ENCODE peak calls at places on chromosomes 5 and 9, in six cellular contexts. E is transverse colon, O is mesendoderm, U is aorta, M is RWPE1, R is K562. X is an unnamed sample.

GRCh38 chr5:116536279-116537161 is 38.1 kb downstream of the SEMA6A start:
- DNase-seq in E (peak; percentile 45), O (no peak), U (no peak), M (no peak), R (no peak), X (no peak)

GRCh38 chr5:156475831-156476551 is 149.0 kb downstream of the SGCD start:
- DNase-seq in E (peak; percentile 12), O (peak; percentile 87), U (peak; percentile 55), M (peak; percentile 70), R (no peak), X (peak; percentile 14)

GRCh38 chr5:53052499-53052898 is 57.1 kb downstream of the MOCS2 start:
- DNase-seq in E (no peak), O (no peak), U (no peak), M (no peak), R (no peak), X (no peak)

GRCh38 chr9:72633966-72634365 is 112.6 kb downstream of the TMC1 start:
- DNase-seq in E (no peak), O (no peak), U (no peak), M (peak; percentile 73), R (no peak), X (peak; percentile 24)

GRCh38 chr5:33148076-33148501 is 292.7 kb upstream of the TARS1 start:
- DNase-seq in E (no peak), O (no peak), U (peak; percentile 61), M (peak; percentile 80), R (no peak), X (no peak)

GRCh38 chr9:7123743-7124142 is 366.0 kb downstream of the KDM4C start:
- DNase-seq in E (no peak), O (no peak), U (no peak), M (peak; percentile 29), R (no peak), X (no peak)

GRCh38 chr9:97772145-97772544 is 75.0 kb upstream of the XPA start:
- DNase-seq in E (no peak), O (peak; percentile 40), U (no peak), M (no peak), R (no peak), X (no peak)

GRCh38 chr9:73773896-73774295 is 622.2 kb downstream of the ANXA1 start:
- DNase-seq in E (no peak), O (no peak), U (no peak), M (no peak), R (no peak), X (no peak)

GRCh38 chr5:154694159-154694558 is 61.0 kb upstream of the LARP1 start:
- DNase-seq in E (no peak), O (no peak), U (no peak), M (no peak), R (no peak), X (no peak)

GRCh38 chr5:179348833-179349232 is 3.6 kb upstream of the ADAMTS2 start:
- DNase-seq in E (no peak), O (no peak), U (peak; percentile 80), M (no peak), R (no peak), X (no peak)

GRCh38 chr5:109146611-109147010 is 263.2 kb downstream of the PJA2 start:
- DNase-seq in E (no peak), O (no peak), U (no peak), M (no peak), R (no peak), X (no peak)

GRCh38 chr5:157217289-157218024 is 36.8 kb downstream of the ITK start:
- DNase-seq in E (no peak), O (peak; percentile 19), U (no peak), M (no peak), R (no peak), X (no peak)

GRCh38 chr9:76658510-76659231 is 105.6 kb upstream of the PCA3 start:
- DNase-seq in E (no peak), O (peak; percentile 79), U (no peak), M (peak; percentile 56), R (peak; percentile 28), X (peak; percentile 84)

GRCh38 chr9:131277673-131278420 is 1.5 kb upstream of the FAM78A start:
- DNase-seq in E (peak; percentile 80), O (peak; percentile 95), U (peak; percentile 89), M (peak; percentile 95), R (peak; percentile 100), X (peak; percentile 87)

GRCh38 chr9:63859475-63860215 is 1425.4 kb downstream of the FOXD4L5 start:
- DNase-seq in E (no peak), O (no peak), U (peak; percentile 51), M (no peak), R (peak; percentile 79), X (peak; percentile 38)

GRCh38 chr9:92714787-92715487 is 45.0 kb upstream of the IPPK start:
- DNase-seq in E (no peak), O (no peak), U (peak; percentile 43), M (no peak), R (no peak), X (no peak)

GRCh38 chr5:149121145-149121544 is 20.1 kb upstream of the ABLIM3 start:
- DNase-seq in E (no peak), O (no peak), U (no peak), M (no peak), R (no peak), X (no peak)

GRCh38 chr5:81426347-81426746 is 32.4 kb upstream of the ACOT12 start:
- DNase-seq in E (no peak), O (no peak), U (no peak), M (no peak), R (no peak), X (no peak)

GRCh38 chr5:14523243-14524034 is 58.2 kb upstream of the OTULINL start:
- DNase-seq in E (no peak), O (no peak), U (no peak), M (no peak), R (no peak), X (no peak)

GRCh38 chr5:100900796-100901731 is 2.0 kb downstream of the ST8SIA4 start:
- DNase-seq in E (peak; percentile 81), O (peak; percentile 93), U (peak; percentile 87), M (peak; percentile 47), R (peak; percentile 40), X (peak; percentile 48)

GRCh38 chr9:93950619-93951601 is 4.2 kb downstream of the BARX1 start:
- DNase-seq in E (peak; percentile 36), O (peak; percentile 76), U (peak; percentile 30), M (no peak), R (no peak), X (no peak)

GRCh38 chr5:77957931-77958476 is 181.9 kb upstream of the TBCA start:
- DNase-seq in E (no peak), O (peak; percentile 84), U (no peak), M (no peak), R (no peak), X (no peak)

GRCh38 chr5:38672059-38672791 is 115.8 kb upstream of the LIFR start:
- DNase-seq in E (no peak), O (peak; percentile 97), U (no peak), M (peak; percentile 30), R (no peak), X (peak; percentile 94)

GRCh38 chr9:129478461-129478860 is 142.4 kb downstream of the C9orf50 start:
- DNase-seq in E (no peak), O (no peak), U (no peak), M (no peak), R (no peak), X (no peak)

GRCh38 chr9:82532504-82532903 is 530.4 kb downstream of the RASEF start:
- DNase-seq in E (no peak), O (no peak), U (no peak), M (peak; percentile 57), R (no peak), X (no peak)

GRCh38 chr5:135376961-135377621 is 21.9 kb downstream of the MACROH2A1 start:
- DNase-seq in E (no peak), O (no peak), U (no peak), M (no peak), R (no peak), X (no peak)

GRCh38 chr9:127123239-127123935 is 952 bp upstream of the ANGPTL2 start:
- DNase-seq in E (no peak), O (no peak), U (no peak), M (no peak), R (no peak), X (no peak)
- H3K27ac ChIP-seq in E (peak overlapping the region; percentile 90), O (no peak overlapping the region), U (no peak overlapping the region), M (peak overlapping the region; percentile 78), R (no peak overlapping the region), X (peak overlapping the region; percentile 60)

DNA sequence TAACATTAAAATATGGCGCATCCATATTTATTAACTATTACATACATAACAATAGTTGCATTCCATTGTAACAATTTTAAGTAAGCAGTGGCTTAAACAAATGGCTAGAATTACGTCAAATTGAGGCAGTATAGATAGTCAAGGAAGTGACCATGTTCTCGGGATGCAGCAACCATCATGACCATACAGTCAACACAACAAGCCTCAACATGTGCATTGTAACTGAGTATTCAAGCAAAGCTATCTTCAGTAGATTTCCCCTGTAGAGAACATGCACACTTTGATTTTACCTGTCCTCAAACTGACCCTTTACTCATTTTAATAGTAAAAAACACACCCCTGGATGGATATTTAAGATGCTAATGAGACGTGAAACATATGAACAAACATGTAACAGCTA is 356.4 kb downstream of the HINT1 start:
- DNase-seq in E (no peak), O (no peak), U (no peak), M (no peak), R (no peak), X (no peak)
- H3K27ac ChIP-seq in E (no peak overlapping the region), O (no peak overlapping the region), U (no peak overlapping the region), M (no peak overlapping the region), R (no peak overlapping the region), X (no peak overlapping the region)

GRCh38 chr9:38018230-38018963 is 50.6 kb downstream of the SHB start:
- DNase-seq in E (no peak), O (no peak), U (no peak), M (no peak), R (no peak), X (no peak)

GRCh38 chr9:38019731-38020130 is 49.3 kb downstream of the SHB start:
- DNase-seq in E (no peak), O (no peak), U (no peak), M (no peak), R (no peak), X (no peak)

GRCh38 chr9:38022203-38022602 is 46.8 kb downstream of the SHB start:
- DNase-seq in E (no peak), O (no peak), U (no peak), M (no peak), R (no peak), X (no peak)

GRCh38 chr9:38018964-38019602 is 49.9 kb downstream of the SHB start:
- DNase-seq in E (no peak), O (no peak), U (no peak), M (no peak), R (peak; percentile 38), X (peak; percentile 46)

GRCh38 chr9:38020251-38021076 is 48.6 kb downstream of the SHB start:
- DNase-seq in E (no peak), O (no peak), U (no peak), M (no peak), R (no peak), X (peak; percentile 38)
- H3K27ac ChIP-seq in E (peak overlapping the region; percentile 78), O (peak overlapping the region; percentile 17), U (peak overlapping the region; percentile 50), M (peak overlapping the region; percentile 98), R (no peak overlapping the region), X (peak overlapping the region; percentile 81)

DNA sequence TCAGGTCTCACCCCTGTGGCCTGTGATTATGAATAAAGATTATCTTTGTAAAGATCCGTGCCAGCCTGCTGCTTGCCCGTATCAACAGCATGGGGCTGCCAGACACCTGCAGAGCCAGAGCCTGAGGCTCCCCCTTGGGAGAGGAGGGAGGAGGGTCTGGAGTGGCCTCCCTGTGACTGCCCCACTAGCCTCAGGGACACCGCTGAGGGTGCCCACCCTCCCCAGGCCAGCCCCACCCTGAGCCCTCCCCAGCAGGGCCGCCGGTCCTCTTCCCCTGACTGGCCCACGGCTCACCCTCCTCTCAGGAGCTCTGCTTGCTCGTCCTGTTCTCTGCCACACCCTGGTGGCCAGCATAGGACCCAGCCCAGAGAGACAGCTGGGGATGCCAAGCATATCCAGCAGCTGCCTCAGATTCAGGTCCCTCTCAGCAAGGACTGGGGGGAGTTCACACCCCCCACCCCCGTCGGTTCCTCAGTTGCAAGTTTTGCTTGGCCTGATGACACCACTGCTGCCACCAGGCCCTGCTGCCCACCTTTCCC is 1.9 kb downstream of the SSNA1 start:
- DNase-seq in E (no peak), O (no peak), U (no peak), M (no peak), R (no peak), X (no peak)
- H3K27ac ChIP-seq in E (peak overlapping the region; percentile 97), O (no peak overlapping the region), U (no peak overlapping the region), M (peak overlapping the region; percentile 99), R (no peak overlapping the region), X (peak overlapping the region; percentile 96)